ENCODE peak calls at places on chromosomes 11 and 22, in six cellular contexts. O is lower lobe of right lung; H is CD8-positive, alpha-beta T cell; Y is effector memory CD4-positive, alpha-beta T cell; G is thyroid gland; V is ovary. D is an unnamed sample.

GRCh38 chr11:15867886-15868285 is 488.5 kb downstream of the SOX6 start:
- DNase-seq in O (no peak), H (no peak), Y (no peak), G (no peak), V (no peak), D (no peak)

GRCh38 chr11:21931436-21932101 is 261.3 kb upstream of the ANO5 start:
- DNase-seq in O (no peak), H (no peak), Y (no peak), G (no peak), V (no peak), D (no peak)

GRCh38 chr11:35029979-35030378 is 109.0 kb upstream of the CD44 start:
- DNase-seq in O (no peak), H (peak; percentile 29), Y (peak; percentile 14), G (no peak), V (no peak), D (no peak)

GRCh38 chr22:49417326-49417725 is 410.3 kb downstream of the BRD1 start:
- DNase-seq in O (no peak), H (no peak), Y (no peak), G (no peak), V (no peak), D (no peak)

GRCh38 chr11:113176971-113177370 is 137.4 kb upstream of the TTC12 start:
- DNase-seq in O (no peak), H (no peak), Y (no peak), G (no peak), V (no peak), D (no peak)

GRCh38 chr11:71086687-71087258 is 165.6 kb downstream of the SHANK2 start:
- DNase-seq in O (no peak), H (no peak), Y (no peak), G (peak; percentile 76), V (peak; percentile 18), D (no peak)

GRCh38 chr11:82978422-82979099 is 77.0 kb downstream of the DDIAS start:
- DNase-seq in O (no peak), H (no peak), Y (no peak), G (no peak), V (no peak), D (no peak)

GRCh38 chr11:79375818-79376550 is 64.8 kb downstream of the TENM4 start:
- DNase-seq in O (no peak), H (no peak), Y (no peak), G (no peak), V (no peak), D (no peak)

GRCh38 chr11:75577198-75577597 is 15.1 kb downstream of the SERPINH1 start:
- DNase-seq in O (peak; percentile 69), H (peak; percentile 67), Y (peak; percentile 29), G (no peak), V (peak; percentile 69), D (peak; percentile 46)

GRCh38 chr11:44619931-44620725 is 54.7 kb downstream of the CD82 start:
- DNase-seq in O (no peak), H (peak; percentile 9), Y (no peak), G (no peak), V (peak; percentile 15), D (no peak)

GRCh38 chr11:96052921-96053631 is 129.2 kb upstream of the MTMR2 start:
- DNase-seq in O (no peak), H (no peak), Y (no peak), G (no peak), V (no peak), D (no peak)

GRCh38 chr11:23278121-23278520 is 417.8 kb upstream of the CCDC179 start:
- DNase-seq in O (no peak), H (no peak), Y (no peak), G (no peak), V (no peak), D (no peak)

GRCh38 chr11:76795936-76796441 is 12.8 kb downstream of the TSKU start:
- DNase-seq in O (no peak), H (no peak), Y (no peak), G (no peak), V (no peak), D (no peak)

GRCh38 chr11:112085822-112086421 is 634 bp downstream of the TIMM8B start:
- DNase-seq in O (no peak), H (peak; percentile 34), Y (peak; percentile 2), G (no peak), V (no peak), D (no peak)

GRCh38 chr22:21861856-21862255 is 5.6 kb downstream of the MAPK1 start:
- DNase-seq in O (no peak), H (no peak), Y (no peak), G (no peak), V (no peak), D (no peak)

GRCh38 chr11:93054881-93055280 is 85.4 kb downstream of the MTNR1B start:
- DNase-seq in O (no peak), H (no peak), Y (no peak), G (no peak), V (no peak), D (no peak)

GRCh38 chr22:45629469-45630089 is 42.1 kb upstream of the ATXN10 start:
- DNase-seq in O (peak; percentile 34), H (no peak), Y (no peak), G (no peak), V (no peak), D (no peak)

GRCh38 chr11:9689721-9690120 is 25.8 kb downstream of the SWAP70 start:
- DNase-seq in O (no peak), H (no peak), Y (no peak), G (no peak), V (no peak), D (no peak)

GRCh38 chr22:20566420-20567260 is 59.2 kb downstream of the MED15 start:
- DNase-seq in O (no peak), H (peak; percentile 84), Y (peak; percentile 58), G (peak; percentile 81), V (peak; percentile 68), D (peak; percentile 92)

GRCh38 chr11:63958013-63958412 is 16.4 kb upstream of the COX8A start:
- DNase-seq in O (no peak), H (no peak), Y (no peak), G (no peak), V (no peak), D (no peak)

GRCh38 chr11:104917259-104918112 is 19.2 kb upstream of the CASP12 start:
- DNase-seq in O (no peak), H (no peak), Y (no peak), G (no peak), V (no peak), D (no peak)

GRCh38 chr22:42283288-42284229 is 13.1 kb upstream of the TCF20 start:
- DNase-seq in O (peak; percentile 47), H (no peak), Y (no peak), G (no peak), V (peak; percentile 44), D (peak; percentile 31)

GRCh38 chr11:58928082-58928574 is 11.2 kb upstream of the GLYATL1 start:
- DNase-seq in O (no peak), H (no peak), Y (no peak), G (no peak), V (no peak), D (no peak)

GRCh38 chr11:75554258-75555022 is 7.6 kb upstream of the SERPINH1 start:
- DNase-seq in O (peak; percentile 79), H (no peak), Y (no peak), G (peak; percentile 52), V (peak; percentile 99), D (no peak)

GRCh38 chr11:104254347-104254746 is 90.4 kb upstream of the PDGFD start:
- DNase-seq in O (no peak), H (no peak), Y (no peak), G (no peak), V (no peak), D (no peak)

DNA sequence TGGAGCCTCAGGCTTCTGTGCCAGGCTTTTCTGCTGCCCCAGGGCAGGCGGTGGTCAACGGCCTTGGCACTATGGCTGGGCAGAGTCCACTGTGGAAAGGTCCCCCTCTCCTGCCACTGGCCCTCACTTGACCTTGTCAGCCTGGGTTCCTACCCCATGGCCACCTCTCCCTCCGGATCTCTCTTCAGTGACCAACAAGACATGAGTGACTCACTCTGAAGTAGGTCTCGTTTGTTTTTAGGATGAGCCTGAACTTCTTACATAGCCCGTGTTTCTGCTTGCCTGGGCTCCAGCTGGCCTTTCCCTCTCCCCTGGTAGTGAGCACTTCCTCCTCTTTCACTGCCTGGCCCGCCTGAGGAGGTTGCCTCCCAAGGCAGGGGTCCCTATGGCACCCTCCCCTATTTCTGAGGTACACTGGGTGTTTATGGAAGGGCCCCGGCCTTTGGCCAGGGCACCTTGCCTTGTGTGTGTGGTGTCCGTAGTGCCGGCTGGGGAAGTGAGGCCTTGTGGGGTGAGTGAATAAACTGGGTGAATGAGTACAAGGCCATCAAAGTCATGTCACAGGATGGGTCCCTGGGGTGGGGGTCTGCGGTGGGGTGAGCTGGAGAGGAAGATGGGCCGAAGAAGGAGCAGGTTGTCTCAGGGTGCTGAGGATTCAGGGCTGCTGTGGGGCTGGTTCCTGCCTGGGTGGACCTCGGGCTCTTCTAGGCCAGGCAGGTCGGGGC is 5.0 kb downstream of the SHANK3 start:
- DNase-seq in O (no peak), H (no peak), Y (no peak), G (no peak), V (no peak), D (no peak)
- H3K4me3 ChIP-seq in O (peak overlapping the region; percentile 58), H (no peak overlapping the region), Y (no peak overlapping the region), G (no peak overlapping the region), V (no peak overlapping the region), D (no peak overlapping the region)

GRCh38 chr22:40769761-40770160 is 49.4 kb downstream of the SLC25A17 start:
- DNase-seq in O (no peak), H (no peak), Y (no peak), G (no peak), V (no peak), D (no peak)
- H3K36me3 ChIP-seq in O (peaks cover 50% of the 10 kb centered on the region), H (peaks cover 14% of the 10 kb centered on the region), Y (peaks cover 24% of the 10 kb centered on the region), G (peaks cover 15% of the 10 kb centered on the region), V (no peaks in the 10 kb centered on the region), D (peaks cover 32% of the 10 kb centered on the region)

GRCh38 chr22:38177926-38178604 is 3.6 kb downstream of the PLA2G6 start:
- DNase-seq in O (peak; percentile 48), H (no peak), Y (no peak), G (peak; percentile 59), V (peak; percentile 52), D (no peak)
- H3K4me1 ChIP-seq in O (peaks cover 73% of the 10 kb centered on the region), H (peaks cover 47% of the 10 kb centered on the region), Y (peaks cover 35% of the 10 kb centered on the region), G (peaks cover 17% of the 10 kb centered on the region), V (peaks cover 13% of the 10 kb centered on the region), D (peaks cover 43% of the 10 kb centered on the region)

GRCh38 chr11:129268371-129268770 is 76.2 kb upstream of the ARHGAP32 start:
- DNase-seq in O (no peak), H (no peak), Y (no peak), G (no peak), V (no peak), D (no peak)

GRCh38 chr11:129270471-129270870 is 78.3 kb upstream of the ARHGAP32 start:
- DNase-seq in O (no peak), H (no peak), Y (no peak), G (no peak), V (no peak), D (no peak)

GRCh38 chr11:129266536-129266935 is 74.4 kb upstream of the ARHGAP32 start:
- DNase-seq in O (no peak), H (no peak), Y (no peak), G (no peak), V (no peak), D (no peak)

GRCh38 chr11:129265125-129265788 is 73.1 kb upstream of the ARHGAP32 start:
- DNase-seq in O (no peak), H (no peak), Y (no peak), G (no peak), V (no peak), D (no peak)

DNA sequence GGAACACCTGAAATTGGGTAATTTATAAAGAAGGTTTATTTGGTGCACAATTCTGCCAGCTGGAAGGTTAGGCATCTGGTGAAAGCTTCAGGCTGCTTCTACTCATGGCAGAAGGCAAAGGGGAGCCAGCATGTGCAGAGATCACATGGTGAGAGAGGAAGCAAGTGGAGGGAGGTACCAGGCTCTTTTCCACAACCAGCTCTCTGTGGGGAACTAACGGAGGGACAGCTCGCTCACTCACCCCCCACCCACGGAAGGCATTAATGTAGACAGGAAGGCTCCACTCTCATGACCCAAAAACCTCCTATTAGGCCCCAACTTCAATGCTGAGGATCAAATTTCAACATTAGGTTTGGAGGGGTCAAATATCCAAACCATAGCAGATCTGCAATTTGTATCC is 75.6 kb upstream of the ARHGAP32 start:
- DNase-seq in O (no peak), H (no peak), Y (no peak), G (no peak), V (no peak), D (no peak)
- H3K4me3 ChIP-seq in O (no peak overlapping the region), H (no peak overlapping the region), Y (no peak overlapping the region), G (no peak overlapping the region), V (no peak overlapping the region), D (no peak overlapping the region)